ENCODE peak calls at places on chromosomes 3 and 15, in seven cellular contexts. One of them, this sample, is unnamed. For H3K9me3 and H3K4me1, the result is how much of the 10 kb centered on the place peaks cover.

GRCh38 chr3:116483135-116483534 is 37.8 kb upstream of the LSAMP start:
- DNase-seq in effector memory CD4-positive, alpha-beta T cell: no peak
- DNase-seq in neuronal stem cell: no peak
- DNase-seq in HepG2: no peak
- DNase-seq in esophagus muscularis mucosa: no peak
- DNase-seq in PC-3: no peak
- DNase-seq in tibial nerve: no peak
- DNase-seq in this sample: no peak

GRCh38 chr3:16534914-16535301 is 21.4 kb upstream of the RFTN1 start:
- DNase-seq in HepG2: no peak
- DNase-seq in tibial nerve: no peak
- DNase-seq in neuronal stem cell: no peak
- DNase-seq in effector memory CD4-positive, alpha-beta T cell: no peak
- DNase-seq in PC-3: no peak
- DNase-seq in esophagus muscularis mucosa: no peak
- DNase-seq in this sample: no peak

GRCh38 chr15:98858610-98859023 is 149.0 kb downstream of the PGPEP1L start:
- DNase-seq in esophagus muscularis mucosa: no peak
- DNase-seq in tibial nerve: no peak
- DNase-seq in HepG2: no peak
- DNase-seq in PC-3: no peak
- DNase-seq in neuronal stem cell: no peak
- DNase-seq in effector memory CD4-positive, alpha-beta T cell: no peak
- DNase-seq in this sample: no peak

GRCh38 chr3:173708191-173708590 is 310.6 kb downstream of the NLGN1 start:
- DNase-seq in esophagus muscularis mucosa: no peak
- DNase-seq in effector memory CD4-positive, alpha-beta T cell: no peak
- DNase-seq in HepG2: no peak
- DNase-seq in PC-3: no peak
- DNase-seq in tibial nerve: no peak
- DNase-seq in neuronal stem cell: no peak
- DNase-seq in this sample: no peak

GRCh38 chr3:192408721-192409151 is 318.6 kb downstream of the FGF12 start:
- DNase-seq in PC-3: no peak
- DNase-seq in esophagus muscularis mucosa: no peak
- DNase-seq in tibial nerve: no peak
- DNase-seq in neuronal stem cell: peak
- DNase-seq in HepG2: no peak
- DNase-seq in effector memory CD4-positive, alpha-beta T cell: no peak
- DNase-seq in this sample: no peak

GRCh38 chr3:194139085-194139976 is 3.4 kb downstream of the HES1 start:
- DNase-seq in tibial nerve: no peak
- DNase-seq in esophagus muscularis mucosa: no peak
- DNase-seq in PC-3: peak
- DNase-seq in neuronal stem cell: peak
- DNase-seq in effector memory CD4-positive, alpha-beta T cell: no peak
- DNase-seq in HepG2: peak
- DNase-seq in this sample: no peak

GRCh38 chr15:38883987-38884386 is 319.4 kb upstream of the RASGRP1 start:
- DNase-seq in HepG2: no peak
- DNase-seq in effector memory CD4-positive, alpha-beta T cell: no peak
- DNase-seq in neuronal stem cell: no peak
- DNase-seq in esophagus muscularis mucosa: no peak
- DNase-seq in PC-3: no peak
- DNase-seq in tibial nerve: no peak
- DNase-seq in this sample: no peak

GRCh38 chr15:79358069-79358468 is 47.2 kb downstream of the TMED3 start:
- DNase-seq in effector memory CD4-positive, alpha-beta T cell: no peak
- DNase-seq in esophagus muscularis mucosa: peak
- DNase-seq in neuronal stem cell: no peak
- DNase-seq in HepG2: no peak
- DNase-seq in PC-3: no peak
- DNase-seq in tibial nerve: no peak
- DNase-seq in this sample: no peak

GRCh38 chr3:4350789-4351163 is 47.6 kb downstream of the SETMAR start:
- DNase-seq in tibial nerve: peak
- DNase-seq in PC-3: peak
- DNase-seq in HepG2: peak
- DNase-seq in esophagus muscularis mucosa: no peak
- DNase-seq in effector memory CD4-positive, alpha-beta T cell: peak
- DNase-seq in neuronal stem cell: peak
- DNase-seq in this sample: peak

GRCh38 chr3:169923831-169924230 is 12.5 kb downstream of the SAMD7 start:
- DNase-seq in tibial nerve: no peak
- DNase-seq in esophagus muscularis mucosa: no peak
- DNase-seq in neuronal stem cell: no peak
- DNase-seq in PC-3: no peak
- DNase-seq in effector memory CD4-positive, alpha-beta T cell: no peak
- DNase-seq in HepG2: no peak
- DNase-seq in this sample: no peak

GRCh38 chr3:160806094-160806493 is 50.1 kb downstream of the PPM1L start:
- DNase-seq in PC-3: no peak
- DNase-seq in HepG2: no peak
- DNase-seq in esophagus muscularis mucosa: no peak
- DNase-seq in neuronal stem cell: no peak
- DNase-seq in effector memory CD4-positive, alpha-beta T cell: no peak
- DNase-seq in tibial nerve: no peak
- DNase-seq in this sample: no peak

GRCh38 chr3:43689766-43690399 is 855 bp upstream of the ABHD5 start:
- DNase-seq in neuronal stem cell: no peak
- DNase-seq in esophagus muscularis mucosa: no peak
- DNase-seq in tibial nerve: no peak
- DNase-seq in PC-3: peak
- DNase-seq in effector memory CD4-positive, alpha-beta T cell: no peak
- DNase-seq in HepG2: no peak
- DNase-seq in this sample: no peak

GRCh38 chr3:163266731-163267130 is 1770.1 kb downstream of the OTOL1 start:
- DNase-seq in esophagus muscularis mucosa: no peak
- DNase-seq in tibial nerve: no peak
- DNase-seq in neuronal stem cell: no peak
- DNase-seq in HepG2: no peak
- DNase-seq in effector memory CD4-positive, alpha-beta T cell: no peak
- DNase-seq in PC-3: no peak
- DNase-seq in this sample: no peak
- H3K9me3 ChIP-seq in esophagus muscularis mucosa: under half
- H3K9me3 ChIP-seq in tibial nerve: under half
- H3K9me3 ChIP-seq in neuronal stem cell: under half
- H3K9me3 ChIP-seq in HepG2: under half
- H3K9me3 ChIP-seq in effector memory CD4-positive, alpha-beta T cell: under half
- H3K9me3 ChIP-seq in PC-3: under half
- H3K9me3 ChIP-seq in this sample: under half

GRCh38 chr3:32406481-32407408 is 15.1 kb downstream of the CMTM7 start:
- DNase-seq in effector memory CD4-positive, alpha-beta T cell: no peak
- DNase-seq in HepG2: no peak
- DNase-seq in PC-3: no peak
- DNase-seq in neuronal stem cell: no peak
- DNase-seq in esophagus muscularis mucosa: no peak
- DNase-seq in tibial nerve: no peak
- DNase-seq in this sample: no peak
- H3K4me1 ChIP-seq in effector memory CD4-positive, alpha-beta T cell: under half
- H3K4me1 ChIP-seq in HepG2: under half
- H3K4me1 ChIP-seq in PC-3: under half
- H3K4me1 ChIP-seq in neuronal stem cell: under half
- H3K4me1 ChIP-seq in esophagus muscularis mucosa: under half
- H3K4me1 ChIP-seq in tibial nerve: under half
- H3K4me1 ChIP-seq in this sample: under half

GRCh38 chr3:71944482-71944881 is 159.5 kb upstream of the PROK2 start:
- DNase-seq in esophagus muscularis mucosa: no peak
- DNase-seq in PC-3: no peak
- DNase-seq in neuronal stem cell: no peak
- DNase-seq in effector memory CD4-positive, alpha-beta T cell: no peak
- DNase-seq in HepG2: no peak
- DNase-seq in tibial nerve: no peak
- DNase-seq in this sample: no peak

GRCh38 chr3:71942432-71942831 is 157.5 kb upstream of the PROK2 start:
- DNase-seq in HepG2: no peak
- DNase-seq in neuronal stem cell: no peak
- DNase-seq in effector memory CD4-positive, alpha-beta T cell: no peak
- DNase-seq in esophagus muscularis mucosa: no peak
- DNase-seq in tibial nerve: no peak
- DNase-seq in PC-3: no peak
- DNase-seq in this sample: no peak

GRCh38 chr3:71940523-71940922 is 155.6 kb upstream of the PROK2 start:
- DNase-seq in PC-3: no peak
- DNase-seq in esophagus muscularis mucosa: no peak
- DNase-seq in tibial nerve: no peak
- DNase-seq in effector memory CD4-positive, alpha-beta T cell: no peak
- DNase-seq in HepG2: no peak
- DNase-seq in neuronal stem cell: no peak
- DNase-seq in this sample: no peak
- H3K9me3 ChIP-seq in PC-3: under half
- H3K9me3 ChIP-seq in esophagus muscularis mucosa: under half
- H3K9me3 ChIP-seq in tibial nerve: under half
- H3K9me3 ChIP-seq in effector memory CD4-positive, alpha-beta T cell: under half
- H3K9me3 ChIP-seq in HepG2: under half
- H3K9me3 ChIP-seq in neuronal stem cell: under half
- H3K9me3 ChIP-seq in this sample: under half

DNA sequence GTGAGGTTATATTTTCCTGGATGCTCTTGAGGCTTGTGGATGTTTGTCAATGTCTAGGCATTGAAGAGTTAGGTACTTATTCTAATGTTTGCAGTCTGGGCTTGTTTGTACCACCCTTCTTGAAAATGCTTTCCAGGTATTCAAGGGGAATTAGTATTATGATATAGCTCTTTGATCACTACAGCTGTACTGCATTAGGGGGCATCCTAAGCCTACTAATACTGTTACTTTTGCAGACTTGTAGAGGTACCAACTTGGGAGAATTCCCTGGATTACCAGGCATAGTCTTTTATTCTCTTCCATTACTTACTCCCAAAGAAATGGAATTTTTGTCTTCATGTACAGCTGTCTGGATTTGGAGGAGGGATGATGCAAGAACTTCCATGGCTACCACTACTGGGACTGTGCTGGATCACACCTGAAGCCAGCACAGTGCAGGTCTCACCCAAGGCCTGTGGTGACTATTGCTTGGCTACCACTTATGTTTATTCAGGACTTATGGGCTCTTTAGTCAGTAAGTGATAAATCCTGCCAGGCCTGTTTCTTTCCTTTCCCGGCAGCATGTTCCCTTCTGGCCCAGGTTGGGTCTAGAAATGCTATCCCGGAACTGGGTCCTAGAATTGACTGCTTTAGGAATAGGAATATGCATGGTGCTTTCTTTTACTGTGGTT is 402.9 kb downstream of the IL20RB start:
- DNase-seq in HepG2: no peak
- DNase-seq in PC-3: no peak
- DNase-seq in esophagus muscularis mucosa: no peak
- DNase-seq in effector memory CD4-positive, alpha-beta T cell: no peak
- DNase-seq in neuronal stem cell: no peak
- DNase-seq in tibial nerve: no peak
- DNase-seq in this sample: no peak
- H3K4me1 ChIP-seq in HepG2: under half
- H3K4me1 ChIP-seq in PC-3: under half
- H3K4me1 ChIP-seq in esophagus muscularis mucosa: under half
- H3K4me1 ChIP-seq in effector memory CD4-positive, alpha-beta T cell: under half
- H3K4me1 ChIP-seq in neuronal stem cell: under half
- H3K4me1 ChIP-seq in tibial nerve: under half
- H3K4me1 ChIP-seq in this sample: under half

GRCh38 chr15:20346082-20346805 is 195.4 kb downstream of the GOLGA6L6 start:
- DNase-seq in PC-3: no peak
- DNase-seq in esophagus muscularis mucosa: peak
- DNase-seq in effector memory CD4-positive, alpha-beta T cell: no peak
- DNase-seq in neuronal stem cell: no peak
- DNase-seq in tibial nerve: no peak
- DNase-seq in HepG2: no peak
- DNase-seq in this sample: no peak
- H3K9me3 ChIP-seq in PC-3: under half
- H3K9me3 ChIP-seq in esophagus muscularis mucosa: under half
- H3K9me3 ChIP-seq in effector memory CD4-positive, alpha-beta T cell: under half
- H3K9me3 ChIP-seq in neuronal stem cell: under half
- H3K9me3 ChIP-seq in tibial nerve: under half
- H3K9me3 ChIP-seq in HepG2: under half
- H3K9me3 ChIP-seq in this sample: under half

This sample was measured in CD4-positive, CD25-positive, alpha-beta regulatory T cell.